ENCODE peak calls at places on chromosome 6, in ten cellular contexts. O, W, L, V, G, Q, T, B, F and K are unnamed samples.

GRCh38 chr6:106739387-106739786 is 110.0 kb downstream of the QRSL1 start:
- DNase-seq in O (no peak), W (peak), L (no peak), V (peak), G (no peak), Q (no peak), T (peak), B (no peak), F (no peak), K (no peak)

GRCh38 chr6:144219056-144219685 is 66.0 kb upstream of the UTRN start:
- DNase-seq in O (peak), W (no peak), L (no peak), V (no peak), G (peak), Q (peak), T (no peak), B (no peak), F (peak), K (no peak)

GRCh38 chr6:127457444-127458064 is 1.6 kb downstream of the KIAA0408 start:
- DNase-seq in O (peak), W (no peak), L (no peak), V (no peak), G (no peak), Q (no peak), T (peak), B (no peak), F (no peak), K (no peak)

GRCh38 chr6:112286010-112286409 is 31.6 kb upstream of the LAMA4 start:
- DNase-seq in O (no peak), W (no peak), L (no peak), V (no peak), G (no peak), Q (no peak), T (no peak), B (no peak), F (no peak), K (no peak)

GRCh38 chr6:17334265-17334664 is 53.1 kb downstream of the RBM24 start:
- DNase-seq in O (peak), W (no peak), L (no peak), V (no peak), G (no peak), Q (no peak), T (no peak), B (no peak), F (no peak), K (no peak)

GRCh38 chr6:138803914-138804313 is 8.0 kb downstream of the ECT2L start:
- DNase-seq in O (no peak), W (no peak), L (no peak), V (no peak), G (no peak), Q (no peak), T (no peak), B (no peak), F (no peak), K (no peak)

GRCh38 chr6:34459899-34460593 is 5.8 kb upstream of the PACSIN1 start:
- DNase-seq in O (peak), W (peak), L (no peak), V (peak), G (peak), Q (peak), T (no peak), B (no peak), F (peak), K (no peak)

GRCh38 chr6:88368071-88368787 is 202.1 kb upstream of the CNR1 start:
- DNase-seq in O (no peak), W (no peak), L (no peak), V (no peak), G (no peak), Q (no peak), T (no peak), B (no peak), F (no peak), K (no peak)

GRCh38 chr6:43149260-43149659 is 21.8 kb upstream of the SRF start:
- DNase-seq in O (peak), W (no peak), L (no peak), V (no peak), G (no peak), Q (no peak), T (no peak), B (no peak), F (no peak), K (no peak)

GRCh38 chr6:132812756-132813172 is 1.6 kb upstream of the RPS12 start:
- DNase-seq in O (peak), W (no peak), L (no peak), V (no peak), G (peak), Q (no peak), T (no peak), B (no peak), F (no peak), K (no peak)

GRCh38 chr6:133697666-133698065 is 191.2 kb upstream of the TCF21 start:
- DNase-seq in O (peak), W (no peak), L (no peak), V (no peak), G (no peak), Q (no peak), T (no peak), B (no peak), F (no peak), K (no peak)

GRCh38 chr6:170279977-170280688 is 10.7 kb downstream of the DLL1 start:
- DNase-seq in O (peak), W (peak), L (no peak), V (no peak), G (no peak), Q (peak), T (peak), B (no peak), F (no peak), K (no peak)

GRCh38 chr6:118580585-118581419 is 32.7 kb downstream of the PLN start:
- DNase-seq in O (peak), W (no peak), L (peak), V (peak), G (peak), Q (peak), T (peak), B (peak), F (peak), K (no peak)

GRCh38 chr6:162907876-162908481 is 180.2 kb downstream of the PACRG start:
- DNase-seq in O (peak), W (no peak), L (no peak), V (no peak), G (peak), Q (peak), T (no peak), B (no peak), F (peak), K (no peak)

DNA sequence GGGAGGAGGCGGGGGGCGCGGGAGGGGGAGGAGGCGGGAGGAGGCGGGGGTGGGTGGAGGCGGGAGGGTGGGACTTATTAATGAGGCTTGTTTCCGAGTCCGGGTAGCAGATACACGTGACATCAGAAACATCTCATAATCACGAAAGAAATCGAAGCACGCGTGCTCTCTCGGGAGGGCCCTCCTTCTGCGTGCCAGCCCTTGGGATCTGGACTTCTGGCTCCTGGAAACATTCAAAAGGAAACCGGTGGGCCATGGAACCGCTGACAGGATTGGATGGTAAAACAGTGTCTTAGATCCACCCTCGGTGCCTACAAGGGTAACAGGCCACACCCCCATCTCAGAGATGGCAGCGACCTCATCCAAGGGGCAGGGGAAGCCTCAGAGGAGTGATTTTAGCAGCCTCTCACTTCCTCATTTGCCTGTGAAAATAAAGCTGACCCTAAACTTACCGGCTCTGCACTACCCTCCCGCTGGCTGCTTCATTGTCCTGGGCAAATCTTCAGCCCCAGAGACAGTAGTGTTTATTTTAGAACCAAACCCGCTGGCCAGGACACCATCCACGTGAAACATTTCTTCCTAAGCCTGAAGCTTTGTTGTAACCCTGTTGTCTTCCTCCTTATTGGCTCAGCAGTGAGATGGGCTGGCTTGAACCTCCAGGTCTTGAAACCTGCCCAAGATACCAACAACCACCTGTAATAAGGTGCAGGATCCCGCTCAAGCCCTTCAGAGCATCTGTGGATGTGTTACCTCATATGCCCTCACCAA is 97.5 kb downstream of the PSMG4 start:
- DNase-seq in O (peak), W (peak), L (peak), V (peak), G (peak), Q (peak), T (peak), B (peak), F (peak), K (peak)
- TF ChIP-seq POLR2A in O (no peak), W (no peak), L (no peak), V (peak), G (peak), Q (no peak), T (no peak), B (no peak), F (no peak), K (no peak)

GRCh38 chr6:72689107-72689954 is 67.5 kb downstream of the KCNQ5 start:
- DNase-seq in O (no peak), W (no peak), L (no peak), V (no peak), G (no peak), Q (no peak), T (no peak), B (peak), F (no peak), K (no peak)
- TF ChIP-seq POLR2A in O (no peak), W (no peak), L (no peak), V (no peak), G (no peak), Q (no peak), T (no peak), B (peak), F (no peak), K (no peak)

GRCh38 chr6:15090145-15090579 is 155.7 kb upstream of the JARID2 start:
- DNase-seq in O (no peak), W (no peak), L (no peak), V (no peak), G (no peak), Q (no peak), T (no peak), B (no peak), F (no peak), K (no peak)
- TF ChIP-seq POLR2A in O (no peak), W (no peak), L (no peak), V (no peak), G (no peak), Q (no peak), T (no peak), B (no peak), F (no peak), K (no peak)

DNA sequence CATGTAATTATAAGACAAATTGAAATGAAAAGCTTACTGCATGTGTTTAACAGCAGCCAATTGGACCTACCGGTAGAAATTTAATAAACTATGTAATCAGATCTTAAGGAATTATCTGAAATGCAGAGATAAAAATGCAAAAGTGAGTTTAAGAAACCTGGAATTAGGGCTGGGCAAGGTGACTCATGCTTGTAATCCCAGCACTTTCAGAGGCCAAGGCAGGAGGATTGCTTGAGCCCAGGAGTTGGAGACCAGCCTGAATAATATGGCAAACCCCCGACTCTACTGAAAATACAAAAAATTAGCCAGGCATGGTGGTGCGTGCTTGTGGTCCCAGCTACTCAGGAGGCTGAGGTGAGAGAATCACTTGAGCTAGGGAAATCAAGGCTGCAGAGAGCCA is 74.1 kb downstream of the HFE start:
- DNase-seq in O (no peak), W (no peak), L (no peak), V (no peak), G (no peak), Q (no peak), T (no peak), B (no peak), F (no peak), K (no peak)
- TF ChIP-seq POLR2A in O (no peak), W (no peak), L (no peak), V (no peak), G (no peak), Q (no peak), T (no peak), B (no peak), F (no peak), K (no peak)

GRCh38 chr6:4647414-4648365 is 128.5 kb upstream of the CDYL start:
- DNase-seq in O (peak), W (no peak), L (peak), V (peak), G (peak), Q (peak), T (peak), B (no peak), F (peak), K (no peak)
- TF ChIP-seq POLR2A in O (peak), W (peak), L (no peak), V (no peak), G (no peak), Q (no peak), T (peak), B (no peak), F (no peak), K (no peak)

DNA sequence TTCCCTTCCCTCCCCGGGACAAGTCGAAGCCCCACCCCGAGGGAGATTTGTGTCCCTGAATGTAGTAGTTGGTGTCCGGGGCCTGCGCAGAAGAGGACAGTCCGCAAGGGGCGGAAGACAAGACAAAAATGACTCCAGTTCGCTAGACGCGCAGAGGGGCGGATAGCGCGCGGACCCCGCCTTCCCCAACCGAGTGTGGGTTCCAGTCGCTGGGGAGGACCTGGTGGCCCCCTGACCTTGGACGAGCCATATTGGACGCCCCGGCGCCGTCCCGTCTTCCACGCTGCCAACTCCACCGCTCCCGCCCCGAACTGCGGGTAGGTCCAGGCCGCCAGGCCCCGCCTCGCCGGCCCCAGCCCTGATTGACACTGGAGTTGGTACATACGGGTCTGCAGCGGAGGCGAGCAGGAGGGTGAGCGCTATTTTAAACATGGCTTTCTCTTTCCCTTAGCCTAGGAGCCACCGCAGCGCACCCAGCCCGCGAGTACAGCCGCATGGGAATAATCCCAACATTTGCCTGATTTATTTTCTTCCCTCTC is 802 bp downstream of the HMGN3 start:
- DNase-seq in O (peak), W (peak), L (peak), V (peak), G (peak), Q (peak), T (peak), B (peak), F (peak), K (no peak)
- TF ChIP-seq POLR2A in O (peak), W (no peak), L (no peak), V (peak), G (peak), Q (peak), T (peak), B (peak), F (no peak), K (no peak)

GRCh38 chr6:158819213-158819976 is at the start of gene EZR:
- DNase-seq in O (peak), W (peak), L (peak), V (peak), G (peak), Q (peak), T (peak), B (peak), F (peak), K (no peak)
- TF ChIP-seq POLR2A in O (peak), W (peak), L (peak), V (peak), G (peak), Q (no peak), T (no peak), B (peak), F (peak), K (no peak)